ENCODE peak calls at places on chromosomes 7 and 10, in ten cellular contexts. One of them, this sample, is unnamed.

GRCh38 chr7:144517762-144518161 is 114.3 kb upstream of the NOBOX start:
- DNase-seq in activated naive CD4-positive, alpha-beta T cell treated with Interleukin-2 at 50 U/mL for 16 hours: no peak
- DNase-seq in DMS153: no peak
- DNase-seq in neural crest cell: no peak
- DNase-seq in A172: no peak
- DNase-seq in T-helper 2 cell: no peak
- DNase-seq in spleen: no peak
- DNase-seq in NCI-H2029 treated with DMSO at 0.1 percent for 48 hours: no peak
- DNase-seq in NCI-H345: no peak
- DNase-seq in foreskin fibroblast: no peak
- DNase-seq in this sample: peak

GRCh38 chr10:11437391-11438241 is 173.8 kb downstream of the USP6NL start:
- DNase-seq in activated naive CD4-positive, alpha-beta T cell treated with Interleukin-2 at 50 U/mL for 16 hours: no peak
- DNase-seq in DMS153: no peak
- DNase-seq in neural crest cell: no peak
- DNase-seq in A172: no peak
- DNase-seq in T-helper 2 cell: no peak
- DNase-seq in spleen: no peak
- DNase-seq in NCI-H2029 treated with DMSO at 0.1 percent for 48 hours: no peak
- DNase-seq in NCI-H345: no peak
- DNase-seq in foreskin fibroblast: no peak
- DNase-seq in this sample: peak

GRCh38 chr7:106870983-106871410 is 5.9 kb downstream of the PIK3CG start:
- DNase-seq in activated naive CD4-positive, alpha-beta T cell treated with Interleukin-2 at 50 U/mL for 16 hours: no peak
- DNase-seq in DMS153: no peak
- DNase-seq in neural crest cell: no peak
- DNase-seq in A172: no peak
- DNase-seq in T-helper 2 cell: no peak
- DNase-seq in spleen: no peak
- DNase-seq in NCI-H2029 treated with DMSO at 0.1 percent for 48 hours: no peak
- DNase-seq in NCI-H345: no peak
- DNase-seq in foreskin fibroblast: peak
- DNase-seq in this sample: no peak

GRCh38 chr7:141481971-141482370 is 69.2 kb upstream of the AGK start:
- DNase-seq in activated naive CD4-positive, alpha-beta T cell treated with Interleukin-2 at 50 U/mL for 16 hours: no peak
- DNase-seq in DMS153: no peak
- DNase-seq in neural crest cell: no peak
- DNase-seq in A172: no peak
- DNase-seq in T-helper 2 cell: no peak
- DNase-seq in spleen: no peak
- DNase-seq in NCI-H2029 treated with DMSO at 0.1 percent for 48 hours: no peak
- DNase-seq in NCI-H345: no peak
- DNase-seq in foreskin fibroblast: no peak
- DNase-seq in this sample: no peak

GRCh38 chr7:97390915-97391593 is 273.6 kb downstream of the SDHAF3 start:
- DNase-seq in activated naive CD4-positive, alpha-beta T cell treated with Interleukin-2 at 50 U/mL for 16 hours: no peak
- DNase-seq in DMS153: no peak
- DNase-seq in neural crest cell: no peak
- DNase-seq in A172: peak
- DNase-seq in T-helper 2 cell: no peak
- DNase-seq in spleen: no peak
- DNase-seq in NCI-H2029 treated with DMSO at 0.1 percent for 48 hours: no peak
- DNase-seq in NCI-H345: no peak
- DNase-seq in foreskin fibroblast: no peak
- DNase-seq in this sample: no peak

GRCh38 chr7:130303982-130304381 is 11.0 kb downstream of the CPA4 start:
- DNase-seq in activated naive CD4-positive, alpha-beta T cell treated with Interleukin-2 at 50 U/mL for 16 hours: no peak
- DNase-seq in DMS153: no peak
- DNase-seq in neural crest cell: no peak
- DNase-seq in A172: no peak
- DNase-seq in T-helper 2 cell: no peak
- DNase-seq in spleen: no peak
- DNase-seq in NCI-H2029 treated with DMSO at 0.1 percent for 48 hours: no peak
- DNase-seq in NCI-H345: no peak
- DNase-seq in foreskin fibroblast: no peak
- DNase-seq in this sample: no peak

GRCh38 chr10:116634126-116634975 is 13.6 kb downstream of the PNLIPRP2 start:
- DNase-seq in activated naive CD4-positive, alpha-beta T cell treated with Interleukin-2 at 50 U/mL for 16 hours: no peak
- DNase-seq in DMS153: no peak
- DNase-seq in neural crest cell: no peak
- DNase-seq in A172: no peak
- DNase-seq in T-helper 2 cell: no peak
- DNase-seq in spleen: no peak
- DNase-seq in NCI-H2029 treated with DMSO at 0.1 percent for 48 hours: no peak
- DNase-seq in NCI-H345: no peak
- DNase-seq in foreskin fibroblast: no peak
- DNase-seq in this sample: no peak

GRCh38 chr10:79442171-79443040 is 3.0 kb downstream of the ZCCHC24 start:
- DNase-seq in activated naive CD4-positive, alpha-beta T cell treated with Interleukin-2 at 50 U/mL for 16 hours: no peak
- DNase-seq in DMS153: no peak
- DNase-seq in neural crest cell: no peak
- DNase-seq in A172: no peak
- DNase-seq in T-helper 2 cell: no peak
- DNase-seq in spleen: peak
- DNase-seq in NCI-H2029 treated with DMSO at 0.1 percent for 48 hours: no peak
- DNase-seq in NCI-H345: no peak
- DNase-seq in foreskin fibroblast: no peak
- DNase-seq in this sample: no peak

GRCh38 chr7:76358053-76358477 is 726 bp downstream of the YWHAG start:
- DNase-seq in activated naive CD4-positive, alpha-beta T cell treated with Interleukin-2 at 50 U/mL for 16 hours: peak
- DNase-seq in DMS153: no peak
- DNase-seq in neural crest cell: peak
- DNase-seq in A172: peak
- DNase-seq in T-helper 2 cell: peak
- DNase-seq in spleen: peak
- DNase-seq in NCI-H2029 treated with DMSO at 0.1 percent for 48 hours: peak
- DNase-seq in NCI-H345: peak
- DNase-seq in foreskin fibroblast: no peak
- DNase-seq in this sample: peak

GRCh38 chr7:28708458-28708951 is 249.6 kb downstream of the TRIL start:
- DNase-seq in activated naive CD4-positive, alpha-beta T cell treated with Interleukin-2 at 50 U/mL for 16 hours: no peak
- DNase-seq in DMS153: peak
- DNase-seq in neural crest cell: peak
- DNase-seq in A172: no peak
- DNase-seq in T-helper 2 cell: no peak
- DNase-seq in spleen: no peak
- DNase-seq in NCI-H2029 treated with DMSO at 0.1 percent for 48 hours: no peak
- DNase-seq in NCI-H345: no peak
- DNase-seq in foreskin fibroblast: no peak
- DNase-seq in this sample: peak

GRCh38 chr10:97708976-97709745 is 4.4 kb upstream of the MARVELD1 start:
- DNase-seq in activated naive CD4-positive, alpha-beta T cell treated with Interleukin-2 at 50 U/mL for 16 hours: peak
- DNase-seq in DMS153: no peak
- DNase-seq in neural crest cell: peak
- DNase-seq in A172: peak
- DNase-seq in T-helper 2 cell: peak
- DNase-seq in spleen: peak
- DNase-seq in NCI-H2029 treated with DMSO at 0.1 percent for 48 hours: no peak
- DNase-seq in NCI-H345: peak
- DNase-seq in foreskin fibroblast: peak
- DNase-seq in this sample: peak

GRCh38 chr10:11330383-11331020 is 280.9 kb downstream of the USP6NL start:
- DNase-seq in activated naive CD4-positive, alpha-beta T cell treated with Interleukin-2 at 50 U/mL for 16 hours: no peak
- DNase-seq in DMS153: no peak
- DNase-seq in neural crest cell: no peak
- DNase-seq in A172: no peak
- DNase-seq in T-helper 2 cell: no peak
- DNase-seq in spleen: no peak
- DNase-seq in NCI-H2029 treated with DMSO at 0.1 percent for 48 hours: no peak
- DNase-seq in NCI-H345: no peak
- DNase-seq in foreskin fibroblast: peak
- DNase-seq in this sample: no peak

This sample was measured in NCI-H69.